ENCODE peak calls at places on chromosomes 6 and 20, in nine cellular contexts. One of them, this sample, is unnamed.

GRCh38 chr6:4603291-4603690 is 172.9 kb upstream of the CDYL start:
- DNase-seq in RWPE1: peak; percentile 87
- DNase-seq in iris pigment epithelial cell: peak; percentile 96
- DNase-seq in effector CD4-positive, alpha-beta T cell: no peak
- DNase-seq in GM23338: no peak
- DNase-seq in astrocyte: peak; percentile 96
- DNase-seq in HS-27A: peak; percentile 79
- DNase-seq in fibroblast of pulmonary artery: peak; percentile 92
- DNase-seq in kidney tubule cell: peak; percentile 64
- DNase-seq in this sample: no peak

GRCh38 chr20:2619961-2620595 is 32.4 kb upstream of the NOP56 start:
- DNase-seq in iris pigment epithelial cell: peak; percentile 57
- DNase-seq in GM23338: no peak
- DNase-seq in kidney tubule cell: peak; percentile 57
- DNase-seq in HS-27A: peak; percentile 26
- DNase-seq in RWPE1: peak; percentile 56
- DNase-seq in effector CD4-positive, alpha-beta T cell: no peak
- DNase-seq in fibroblast of pulmonary artery: no peak
- DNase-seq in astrocyte: peak; percentile 10
- DNase-seq in this sample: no peak

GRCh38 chr6:159359581-159360264 is 190.5 kb downstream of the FNDC1 start:
- DNase-seq in kidney tubule cell: no peak
- DNase-seq in fibroblast of pulmonary artery: no peak
- DNase-seq in effector CD4-positive, alpha-beta T cell: no peak
- DNase-seq in iris pigment epithelial cell: no peak
- DNase-seq in HS-27A: peak; percentile 7
- DNase-seq in GM23338: peak; percentile 5
- DNase-seq in RWPE1: no peak
- DNase-seq in astrocyte: no peak
- DNase-seq in this sample: no peak

GRCh38 chr6:113855500-113856010 is 1.6 kb upstream of the MARCKS start:
- DNase-seq in HS-27A: no peak
- DNase-seq in iris pigment epithelial cell: peak; percentile 54
- DNase-seq in GM23338: peak; percentile 58
- DNase-seq in RWPE1: peak; percentile 17
- DNase-seq in fibroblast of pulmonary artery: peak; percentile 44
- DNase-seq in astrocyte: peak; percentile 40
- DNase-seq in kidney tubule cell: no peak
- DNase-seq in effector CD4-positive, alpha-beta T cell: no peak
- DNase-seq in this sample: peak; percentile 78

GRCh38 chr6:34383651-34384304 is 8.7 kb downstream of the NUDT3 start:
- DNase-seq in RWPE1: no peak
- DNase-seq in iris pigment epithelial cell: peak; percentile 45
- DNase-seq in HS-27A: no peak
- DNase-seq in GM23338: peak; percentile 46
- DNase-seq in astrocyte: no peak
- DNase-seq in effector CD4-positive, alpha-beta T cell: no peak
- DNase-seq in fibroblast of pulmonary artery: no peak
- DNase-seq in kidney tubule cell: no peak
- DNase-seq in this sample: no peak

GRCh38 chr6:55819811-55820210 is 55.6 kb downstream of the BMP5 start:
- DNase-seq in astrocyte: no peak
- DNase-seq in GM23338: no peak
- DNase-seq in iris pigment epithelial cell: peak; percentile 31
- DNase-seq in kidney tubule cell: no peak
- DNase-seq in effector CD4-positive, alpha-beta T cell: no peak
- DNase-seq in HS-27A: no peak
- DNase-seq in fibroblast of pulmonary artery: no peak
- DNase-seq in RWPE1: no peak
- DNase-seq in this sample: no peak

GRCh38 chr6:135497412-135498177 is at the start of gene AHI1:
- DNase-seq in effector CD4-positive, alpha-beta T cell: peak; percentile 87
- DNase-seq in GM23338: peak; percentile 95
- DNase-seq in iris pigment epithelial cell: peak; percentile 93
- DNase-seq in astrocyte: peak; percentile 88
- DNase-seq in HS-27A: peak; percentile 85
- DNase-seq in kidney tubule cell: peak; percentile 95
- DNase-seq in fibroblast of pulmonary artery: peak; percentile 94
- DNase-seq in RWPE1: peak; percentile 83
- DNase-seq in this sample: peak; percentile 91

GRCh38 chr20:58571942-58572666 is 56.9 kb upstream of the APCDD1L start:
- DNase-seq in astrocyte: peak; percentile 69
- DNase-seq in iris pigment epithelial cell: peak; percentile 28
- DNase-seq in RWPE1: no peak
- DNase-seq in effector CD4-positive, alpha-beta T cell: no peak
- DNase-seq in kidney tubule cell: no peak
- DNase-seq in GM23338: no peak
- DNase-seq in fibroblast of pulmonary artery: peak; percentile 14
- DNase-seq in HS-27A: peak; percentile 78
- DNase-seq in this sample: no peak

GRCh38 chr6:46347669-46348068 is 143.6 kb downstream of the RCAN2 start:
- DNase-seq in RWPE1: no peak
- DNase-seq in iris pigment epithelial cell: peak; percentile 26
- DNase-seq in effector CD4-positive, alpha-beta T cell: no peak
- DNase-seq in HS-27A: no peak
- DNase-seq in kidney tubule cell: peak; percentile 26
- DNase-seq in GM23338: no peak
- DNase-seq in fibroblast of pulmonary artery: peak; percentile 18
- DNase-seq in astrocyte: no peak
- DNase-seq in this sample: peak; percentile 32

GRCh38 chr6:20810732-20811111 is 276.5 kb downstream of the CDKAL1 start:
- DNase-seq in RWPE1: no peak
- DNase-seq in kidney tubule cell: no peak
- DNase-seq in GM23338: no peak
- DNase-seq in effector CD4-positive, alpha-beta T cell: no peak
- DNase-seq in fibroblast of pulmonary artery: peak; percentile 24
- DNase-seq in HS-27A: no peak
- DNase-seq in astrocyte: no peak
- DNase-seq in iris pigment epithelial cell: no peak
- DNase-seq in this sample: no peak

GRCh38 chr6:4345543-4345942 is 210.2 kb upstream of the ECI2 start:
- DNase-seq in fibroblast of pulmonary artery: no peak
- DNase-seq in HS-27A: no peak
- DNase-seq in GM23338: no peak
- DNase-seq in kidney tubule cell: no peak
- DNase-seq in iris pigment epithelial cell: no peak
- DNase-seq in astrocyte: no peak
- DNase-seq in effector CD4-positive, alpha-beta T cell: no peak
- DNase-seq in RWPE1: no peak
- DNase-seq in this sample: no peak

GRCh38 chr6:98823845-98824162 is 10.6 kb upstream of the POU3F2 start:
- DNase-seq in kidney tubule cell: no peak
- DNase-seq in astrocyte: no peak
- DNase-seq in RWPE1: no peak
- DNase-seq in iris pigment epithelial cell: no peak
- DNase-seq in GM23338: peak; percentile 59
- DNase-seq in effector CD4-positive, alpha-beta T cell: no peak
- DNase-seq in fibroblast of pulmonary artery: no peak
- DNase-seq in HS-27A: no peak
- DNase-seq in this sample: peak; percentile 8

GRCh38 chr6:7505196-7505699 is 36.2 kb upstream of the DSP start:
- DNase-seq in effector CD4-positive, alpha-beta T cell: no peak
- DNase-seq in GM23338: peak; percentile 77
- DNase-seq in RWPE1: peak; percentile 96
- DNase-seq in iris pigment epithelial cell: peak; percentile 72
- DNase-seq in kidney tubule cell: peak; percentile 100
- DNase-seq in astrocyte: peak; percentile 91
- DNase-seq in fibroblast of pulmonary artery: peak; percentile 63
- DNase-seq in HS-27A: peak; percentile 9
- DNase-seq in this sample: peak; percentile 25

GRCh38 chr6:43125119-43125518 is 46.0 kb upstream of the SRF start:
- DNase-seq in iris pigment epithelial cell: peak; percentile 79
- DNase-seq in kidney tubule cell: no peak
- DNase-seq in astrocyte: peak; percentile 95
- DNase-seq in fibroblast of pulmonary artery: peak; percentile 41
- DNase-seq in HS-27A: no peak
- DNase-seq in GM23338: no peak
- DNase-seq in RWPE1: no peak
- DNase-seq in effector CD4-positive, alpha-beta T cell: no peak
- DNase-seq in this sample: no peak

GRCh38 chr6:135162678-135163439 is 18.2 kb upstream of the MYB start:
- DNase-seq in kidney tubule cell: peak; percentile 42
- DNase-seq in GM23338: peak; percentile 86
- DNase-seq in astrocyte: no peak
- DNase-seq in RWPE1: no peak
- DNase-seq in effector CD4-positive, alpha-beta T cell: peak; percentile 16
- DNase-seq in fibroblast of pulmonary artery: peak; percentile 37
- DNase-seq in HS-27A: peak; percentile 24
- DNase-seq in iris pigment epithelial cell: peak; percentile 27
- DNase-seq in this sample: no peak

GRCh38 chr20:19212524-19213502 is at the start of gene SLC24A3:
- DNase-seq in iris pigment epithelial cell: peak; percentile 47
- DNase-seq in fibroblast of pulmonary artery: peak; percentile 8
- DNase-seq in effector CD4-positive, alpha-beta T cell: no peak
- DNase-seq in kidney tubule cell: peak; percentile 50
- DNase-seq in RWPE1: peak; percentile 8
- DNase-seq in astrocyte: no peak
- DNase-seq in GM23338: peak; percentile 77
- DNase-seq in HS-27A: no peak
- DNase-seq in this sample: peak; percentile 23

GRCh38 chr6:75205776-75206334 is at the start of gene COL12A1:
- DNase-seq in iris pigment epithelial cell: peak; percentile 100
- DNase-seq in RWPE1: peak; percentile 90
- DNase-seq in kidney tubule cell: peak; percentile 97
- DNase-seq in astrocyte: peak; percentile 99
- DNase-seq in effector CD4-positive, alpha-beta T cell: no peak
- DNase-seq in GM23338: peak; percentile 90
- DNase-seq in fibroblast of pulmonary artery: peak; percentile 99
- DNase-seq in HS-27A: peak; percentile 89
- DNase-seq in this sample: no peak

GRCh38 chr20:48703511-48704219 is 124.1 kb downstream of the PREX1 start:
- DNase-seq in kidney tubule cell: no peak
- DNase-seq in astrocyte: no peak
- DNase-seq in effector CD4-positive, alpha-beta T cell: no peak
- DNase-seq in RWPE1: no peak
- DNase-seq in fibroblast of pulmonary artery: no peak
- DNase-seq in iris pigment epithelial cell: no peak
- DNase-seq in GM23338: no peak
- DNase-seq in HS-27A: no peak
- DNase-seq in this sample: no peak